ENCODE peak calls at places on chromosome 19, in nine cellular contexts. Q is brain microvascular endothelial cell; E is NCI-H1694 treated with DMSO at 0.1 percent for 48 hours; N is activated B cell treated with CpG ODN at 0.5 μM for 24 hours; H is tibial nerve; R is BE2C; G is PC-3; Y is NCI-H1436; U is activated naive CD8-positive, alpha-beta T cell treated with anti-CD3 and anti-CD28 coated beads, Interleukin-2, amount 50 U/mL, for 24 hours. L is an unnamed sample.
A peak's percentile ranks its signal among the peaks of the same experiment; 100 is the strongest.

GRCh38 chr19:57363734-57364181 is 407 bp downstream of the TRAPPC2B start:
- DNase-seq in Q (peak; percentile 18), E (no peak), N (no peak), H (no peak), R (no peak), G (no peak), Y (no peak), U (no peak), L (no peak)

GRCh38 chr19:17079710-17080440 is 4.3 kb downstream of the MYO9B start:
- DNase-seq in Q (peak; percentile 99), E (no peak), N (peak; percentile 39), H (peak; percentile 41), R (peak; percentile 87), G (peak; percentile 96), Y (no peak), U (peak; percentile 70), L (peak; percentile 86)

GRCh38 chr19:30001301-30001700 is 59.3 kb downstream of the URI1 start:
- DNase-seq in Q (no peak), E (no peak), N (no peak), H (no peak), R (no peak), G (no peak), Y (no peak), U (no peak), L (no peak)

GRCh38 chr19:17205237-17206140 is 9.7 kb upstream of the USE1 start:
- DNase-seq in Q (peak; percentile 29), E (peak; percentile 19), N (peak; percentile 48), H (peak; percentile 38), R (peak; percentile 68), G (peak; percentile 64), Y (peak; percentile 2), U (peak; percentile 60), L (no peak)

GRCh38 chr19:15107056-15108010 is at the start of gene SYDE1:
- DNase-seq in Q (no peak), E (no peak), N (no peak), H (no peak), R (no peak), G (peak; percentile 44), Y (no peak), U (peak; percentile 58), L (no peak)

GRCh38 chr19:31518216-31518615 is 169.0 kb upstream of the TSHZ3 start:
- DNase-seq in Q (no peak), E (no peak), N (no peak), H (no peak), R (no peak), G (no peak), Y (no peak), U (no peak), L (no peak)

GRCh38 chr19:44814517-44814916 is 5.6 kb downstream of the BCAM start:
- DNase-seq in Q (no peak), E (no peak), N (no peak), H (no peak), R (no peak), G (no peak), Y (no peak), U (no peak), L (no peak)

GRCh38 chr19:6832412-6832811 is 55.0 kb upstream of the ADGRE1 start:
- DNase-seq in Q (no peak), E (no peak), N (no peak), H (no peak), R (no peak), G (no peak), Y (no peak), U (no peak), L (no peak)

GRCh38 chr19:2164020-2164988 is 571 bp downstream of the DOT1L start:
- DNase-seq in Q (no peak), E (no peak), N (no peak), H (no peak), R (no peak), G (no peak), Y (no peak), U (peak; percentile 57), L (no peak)

GRCh38 chr19:49861127-49861526 is 6.2 kb downstream of the PNKP start:
- DNase-seq in Q (no peak), E (no peak), N (no peak), H (peak; percentile 71), R (no peak), G (no peak), Y (no peak), U (no peak), L (no peak)

GRCh38 chr19:56291857-56292256 is 19.3 kb downstream of the EDDM13 start:
- DNase-seq in Q (no peak), E (no peak), N (no peak), H (no peak), R (no peak), G (no peak), Y (no peak), U (peak; percentile 48), L (no peak)

GRCh38 chr19:13881231-13881691 is 4.3 kb downstream of the NANOS3 start:
- DNase-seq in Q (no peak), E (no peak), N (no peak), H (no peak), R (no peak), G (no peak), Y (no peak), U (no peak), L (no peak)

GRCh38 chr19:40785526-40785925 is 7.5 kb downstream of the RAB4B start:
- DNase-seq in Q (no peak), E (no peak), N (no peak), H (no peak), R (no peak), G (no peak), Y (no peak), U (no peak), L (no peak)

GRCh38 chr19:56837492-56837891 is 3.0 kb downstream of the PEG3 start:
- DNase-seq in Q (peak; percentile 20), E (no peak), N (no peak), H (peak; percentile 46), R (peak; percentile 34), G (peak; percentile 65), Y (no peak), U (no peak), L (no peak)

GRCh38 chr19:18466354-18466753 is 28.4 kb upstream of the ISYNA1 start:
- DNase-seq in Q (no peak), E (no peak), N (no peak), H (no peak), R (no peak), G (no peak), Y (no peak), U (no peak), L (no peak)

GRCh38 chr19:3785938-3786824 is at the start of gene MATK:
- DNase-seq in Q (no peak), E (no peak), N (no peak), H (no peak), R (no peak), G (no peak), Y (no peak), U (peak; percentile 44), L (no peak)

GRCh38 chr19:33660426-33661160 is 38.8 kb downstream of the CHST8 start:
- DNase-seq in Q (no peak), E (no peak), N (no peak), H (no peak), R (no peak), G (no peak), Y (no peak), U (no peak), L (no peak)

GRCh38 chr19:7442423-7442822 is 46.4 kb downstream of the PEX11G start:
- DNase-seq in Q (peak; percentile 7), E (no peak), N (no peak), H (no peak), R (peak; percentile 71), G (no peak), Y (peak; percentile 42), U (no peak), L (no peak)

GRCh38 chr19:48989701-48990291 is 3.3 kb downstream of the GYS1 start:
- DNase-seq in Q (no peak), E (no peak), N (no peak), H (no peak), R (no peak), G (no peak), Y (no peak), U (no peak), L (no peak)

GRCh38 chr19:34313188-34313587 is 51.8 kb upstream of the GPI start:
- DNase-seq in Q (peak; percentile 45), E (no peak), N (no peak), H (no peak), R (no peak), G (peak; percentile 13), Y (no peak), U (no peak), L (no peak)

GRCh38 chr19:35017507-35017906 is 12.8 kb upstream of the SCN1B start:
- DNase-seq in Q (no peak), E (no peak), N (no peak), H (no peak), R (no peak), G (no peak), Y (no peak), U (no peak), L (no peak)

GRCh38 chr19:46696052-46696451 is 20.9 kb downstream of the PRKD2 start:
- DNase-seq in Q (no peak), E (no peak), N (no peak), H (no peak), R (no peak), G (no peak), Y (no peak), U (no peak), L (no peak)

GRCh38 chr19:45351401-45351952 is 10.9 kb downstream of the KLC3 start:
- DNase-seq in Q (no peak), E (no peak), N (no peak), H (no peak), R (no peak), G (no peak), Y (no peak), U (no peak), L (no peak)

GRCh38 chr19:30224689-30225606 is 147.2 kb upstream of the ZNF536 start:
- DNase-seq in Q (no peak), E (no peak), N (no peak), H (no peak), R (peak; percentile 70), G (no peak), Y (peak; percentile 37), U (peak; percentile 10), L (no peak)

GRCh38 chr19:5106971-5107370 is 138.1 kb downstream of the KDM4B start:
- DNase-seq in Q (no peak), E (no peak), N (no peak), H (no peak), R (no peak), G (no peak), Y (no peak), U (no peak), L (no peak)

GRCh38 chr19:18063463-18063862 is 23.3 kb downstream of the IL12RB1 start:
- DNase-seq in Q (no peak), E (no peak), N (no peak), H (no peak), R (peak; percentile 47), G (peak; percentile 43), Y (no peak), U (peak; percentile 43), L (no peak)

L was measured in SW 1271.